ENCODE peak calls at places on chromosomes 5 and 9, in four cellular contexts. N is cardiac fibroblast; D is stimulated activated CD4-positive, alpha-beta T cell treated with anti-CD3 and anti-CD28 coated beads, Interleukin-15, amount 100 ng/mL, for 24 hours; Y is Peyer's patch. I is an unnamed sample.

GRCh38 chr9:92781902-92782301 is 17.3 kb upstream of the BICD2 start:
- DNase-seq in Y (no peak), D (no peak), N (no peak), I (no peak)

GRCh38 chr5:22986281-22986680 is 133.1 kb upstream of the CDH12 start:
- DNase-seq in Y (no peak), D (no peak), N (no peak), I (no peak)

GRCh38 chr9:136882109-136882946 is 4.0 kb upstream of the TRAF2 start:
- DNase-seq in Y (peak; percentile 88), D (peak; percentile 97), N (peak; percentile 77), I (peak; percentile 89)

GRCh38 chr9:38227061-38227540 is 158.1 kb upstream of the SHB start:
- DNase-seq in Y (peak; percentile 56), D (peak; percentile 75), N (peak; percentile 60), I (peak; percentile 75)

GRCh38 chr9:119289740-119290139 is 79.5 kb downstream of the BRINP1 start:
- DNase-seq in Y (peak; percentile 61), N (peak; percentile 17), D (peak; percentile 21), I (peak; percentile 33)

GRCh38 chr5:95931118-95931833 is 30.4 kb downstream of the ELL2 start:
- DNase-seq in N (no peak), Y (no peak), D (no peak), I (no peak)

GRCh38 chr5:111512026-111512405 is 319 bp downstream of the STARD4 start:
- DNase-seq in Y (no peak), D (no peak), N (peak; percentile 41), I (peak; percentile 43)

GRCh38 chr9:37953775-37954437 is 50.0 kb upstream of the SLC25A51 start:
- DNase-seq in N (peak; percentile 95), Y (no peak), D (peak; percentile 61), I (no peak)

GRCh38 chr5:54637654-54638053 is 120.1 kb downstream of the SNX18 start:
- DNase-seq in Y (no peak), N (peak; percentile 90), D (no peak), I (no peak)

GRCh38 chr9:81980568-81980967 is 8.0 kb upstream of the SPATA31D1 start:
- DNase-seq in N (no peak), Y (no peak), D (no peak), I (no peak)

GRCh38 chr9:132583584-132584304 is 1.3 kb downstream of the BARHL1 start:
- DNase-seq in Y (no peak), D (no peak), N (no peak), I (no peak)

GRCh38 chr9:37370968-37371563 is 51.4 kb upstream of the GRHPR start:
- DNase-seq in N (no peak), D (no peak), Y (peak; percentile 76), I (no peak)

GRCh38 chr5:1029945-1030625 is 21.5 kb downstream of the NKD2 start:
- DNase-seq in N (no peak), Y (no peak), D (no peak), I (no peak)

GRCh38 chr9:126327016-126327749 is 554 bp downstream of the MVB12B start:
- DNase-seq in N (no peak), D (peak; percentile 28), Y (peak; percentile 52), I (peak; percentile 34)

GRCh38 chr9:126165755-126166154 is 160.9 kb upstream of the MVB12B start:
- DNase-seq in Y (no peak), D (no peak), N (no peak), I (no peak)

GRCh38 chr5:453725-454481 is 10.9 kb downstream of the EXOC3 start:
- DNase-seq in N (no peak), Y (peak; percentile 50), D (no peak), I (peak; percentile 40)

GRCh38 chr9:18717751-18718150 is 243.8 kb downstream of the ADAMTSL1 start:
- DNase-seq in Y (no peak), N (no peak), D (no peak), I (no peak)

GRCh38 chr9:98520221-98520920 is 188.4 kb downstream of the GABBR2 start:
- DNase-seq in N (peak; percentile 27), Y (no peak), D (no peak), I (no peak)

GRCh38 chr5:74833537-74834266 is 32.5 kb downstream of the FAM169A start:
- DNase-seq in N (no peak), D (no peak), Y (peak; percentile 50), I (no peak)

GRCh38 chr5:176497852-176498251 is 39.4 kb downstream of the RNF44 start:
- DNase-seq in D (no peak), N (no peak), Y (no peak), I (no peak)